ENCODE peak calls at places on chromosomes 5 and 9, in nine cellular contexts. One of them, this sample, is unnamed.

GRCh38 chr9:130225586-130225985 is 40.0 kb upstream of the HMCN2 start:
- DNase-seq in astrocyte: no peak
- DNase-seq in prostate gland: no peak
- DNase-seq in lung: no peak
- DNase-seq in cardiac muscle cell: no peak
- DNase-seq in H1: no peak
- DNase-seq in left ventricle myocardium inferior: no peak
- DNase-seq in CD8-positive, alpha-beta T cell: no peak
- DNase-seq in testis: no peak
- DNase-seq in this sample: no peak

GRCh38 chr9:131627326-131627845 is 82.1 kb downstream of the PRRT1B start:
- DNase-seq in cardiac muscle cell: no peak
- DNase-seq in CD8-positive, alpha-beta T cell: no peak
- DNase-seq in astrocyte: peak; percentile 95
- DNase-seq in lung: no peak
- DNase-seq in left ventricle myocardium inferior: no peak
- DNase-seq in prostate gland: no peak
- DNase-seq in H1: no peak
- DNase-seq in testis: no peak
- DNase-seq in this sample: no peak

GRCh38 chr9:105930007-105930627 is 235.8 kb downstream of the TMEM38B start:
- DNase-seq in cardiac muscle cell: peak; percentile 63
- DNase-seq in CD8-positive, alpha-beta T cell: no peak
- DNase-seq in astrocyte: no peak
- DNase-seq in H1: no peak
- DNase-seq in lung: no peak
- DNase-seq in left ventricle myocardium inferior: no peak
- DNase-seq in testis: peak; percentile 16
- DNase-seq in prostate gland: no peak
- DNase-seq in this sample: no peak

GRCh38 chr5:178785999-178786398 is 55.5 kb upstream of the ZNF354A start:
- DNase-seq in left ventricle myocardium inferior: no peak
- DNase-seq in CD8-positive, alpha-beta T cell: no peak
- DNase-seq in astrocyte: peak; percentile 4
- DNase-seq in lung: no peak
- DNase-seq in H1: no peak
- DNase-seq in testis: no peak
- DNase-seq in prostate gland: no peak
- DNase-seq in cardiac muscle cell: no peak
- DNase-seq in this sample: no peak

GRCh38 chr9:34190996-34191892 is 12.4 kb downstream of the UBAP1 start:
- DNase-seq in cardiac muscle cell: no peak
- DNase-seq in CD8-positive, alpha-beta T cell: no peak
- DNase-seq in lung: no peak
- DNase-seq in testis: no peak
- DNase-seq in prostate gland: no peak
- DNase-seq in astrocyte: no peak
- DNase-seq in left ventricle myocardium inferior: no peak
- DNase-seq in H1: no peak
- DNase-seq in this sample: no peak

GRCh38 chr9:98128316-98128715 is 9.3 kb upstream of the TRIM14 start:
- DNase-seq in astrocyte: no peak
- DNase-seq in testis: no peak
- DNase-seq in H1: no peak
- DNase-seq in left ventricle myocardium inferior: no peak
- DNase-seq in cardiac muscle cell: no peak
- DNase-seq in prostate gland: no peak
- DNase-seq in lung: no peak
- DNase-seq in CD8-positive, alpha-beta T cell: no peak
- DNase-seq in this sample: no peak

GRCh38 chr5:81506900-81507588 is 113.1 kb upstream of the ACOT12 start:
- DNase-seq in H1: peak; percentile 9
- DNase-seq in prostate gland: peak; percentile 57
- DNase-seq in testis: peak; percentile 76
- DNase-seq in lung: peak; percentile 46
- DNase-seq in CD8-positive, alpha-beta T cell: peak; percentile 7
- DNase-seq in cardiac muscle cell: peak; percentile 86
- DNase-seq in astrocyte: peak; percentile 82
- DNase-seq in left ventricle myocardium inferior: no peak
- DNase-seq in this sample: peak; percentile 60

GRCh38 chr5:171307843-171308452 is 1.1 kb upstream of the TLX3 start:
- DNase-seq in lung: no peak
- DNase-seq in testis: no peak
- DNase-seq in left ventricle myocardium inferior: no peak
- DNase-seq in prostate gland: no peak
- DNase-seq in astrocyte: no peak
- DNase-seq in H1: no peak
- DNase-seq in cardiac muscle cell: no peak
- DNase-seq in CD8-positive, alpha-beta T cell: no peak
- DNase-seq in this sample: no peak

GRCh38 chr5:14187157-14187556 is 44.0 kb downstream of the TRIO start:
- DNase-seq in prostate gland: no peak
- DNase-seq in testis: no peak
- DNase-seq in H1: no peak
- DNase-seq in cardiac muscle cell: no peak
- DNase-seq in astrocyte: no peak
- DNase-seq in CD8-positive, alpha-beta T cell: no peak
- DNase-seq in left ventricle myocardium inferior: no peak
- DNase-seq in lung: no peak
- DNase-seq in this sample: no peak

GRCh38 chr5:167488371-167488770 is 803.1 kb upstream of the WWC1 start:
- DNase-seq in astrocyte: peak; percentile 69
- DNase-seq in H1: no peak
- DNase-seq in cardiac muscle cell: no peak
- DNase-seq in CD8-positive, alpha-beta T cell: no peak
- DNase-seq in left ventricle myocardium inferior: no peak
- DNase-seq in lung: no peak
- DNase-seq in testis: no peak
- DNase-seq in prostate gland: no peak
- DNase-seq in this sample: peak; percentile 13

GRCh38 chr9:79694676-79695400 is 123.1 kb downstream of the TLE4 start:
- DNase-seq in lung: no peak
- DNase-seq in H1: peak; percentile 39
- DNase-seq in CD8-positive, alpha-beta T cell: no peak
- DNase-seq in prostate gland: no peak
- DNase-seq in testis: no peak
- DNase-seq in cardiac muscle cell: no peak
- DNase-seq in left ventricle myocardium inferior: no peak
- DNase-seq in astrocyte: peak; percentile 91
- DNase-seq in this sample: peak; percentile 82

GRCh38 chr9:130936285-130937117 is 2.5 kb downstream of the FIBCD1 start:
- DNase-seq in CD8-positive, alpha-beta T cell: no peak
- DNase-seq in H1: peak; percentile 59
- DNase-seq in astrocyte: peak; percentile 58
- DNase-seq in cardiac muscle cell: peak; percentile 43
- DNase-seq in testis: peak; percentile 93
- DNase-seq in prostate gland: no peak
- DNase-seq in lung: no peak
- DNase-seq in left ventricle myocardium inferior: no peak
- DNase-seq in this sample: peak; percentile 32

GRCh38 chr5:127088226-127088625 is 14.9 kb upstream of the C5orf63 start:
- DNase-seq in left ventricle myocardium inferior: no peak
- DNase-seq in prostate gland: no peak
- DNase-seq in CD8-positive, alpha-beta T cell: no peak
- DNase-seq in testis: no peak
- DNase-seq in H1: no peak
- DNase-seq in astrocyte: peak; percentile 96
- DNase-seq in cardiac muscle cell: no peak
- DNase-seq in lung: no peak
- DNase-seq in this sample: peak; percentile 86

GRCh38 chr5:149853019-149853648 is 91.5 kb downstream of the PDE6A start:
- DNase-seq in lung: peak; percentile 71
- DNase-seq in astrocyte: peak; percentile 52
- DNase-seq in cardiac muscle cell: peak; percentile 79
- DNase-seq in CD8-positive, alpha-beta T cell: peak; percentile 24
- DNase-seq in left ventricle myocardium inferior: peak; percentile 63
- DNase-seq in prostate gland: peak; percentile 70
- DNase-seq in H1: peak; percentile 56
- DNase-seq in testis: peak; percentile 92
- DNase-seq in this sample: no peak

GRCh38 chr5:77867914-77868313 is 91.8 kb upstream of the TBCA start:
- DNase-seq in CD8-positive, alpha-beta T cell: no peak
- DNase-seq in cardiac muscle cell: no peak
- DNase-seq in astrocyte: no peak
- DNase-seq in lung: no peak
- DNase-seq in left ventricle myocardium inferior: no peak
- DNase-seq in testis: no peak
- DNase-seq in prostate gland: no peak
- DNase-seq in H1: no peak
- DNase-seq in this sample: no peak
- TF ChIP-seq CTCF in CD8-positive, alpha-beta T cell: no peak
- TF ChIP-seq CTCF in cardiac muscle cell: no peak
- TF ChIP-seq CTCF in astrocyte: no peak
- TF ChIP-seq CTCF in lung: no peak
- TF ChIP-seq CTCF in left ventricle myocardium inferior: no peak
- TF ChIP-seq CTCF in testis: no peak
- TF ChIP-seq CTCF in prostate gland: no peak
- TF ChIP-seq CTCF in H1: no peak
- TF ChIP-seq CTCF in this sample: no peak

GRCh38 chr5:96338089-96338488 is 95.0 kb downstream of the PCSK1 start:
- DNase-seq in lung: no peak
- DNase-seq in left ventricle myocardium inferior: no peak
- DNase-seq in testis: no peak
- DNase-seq in cardiac muscle cell: no peak
- DNase-seq in CD8-positive, alpha-beta T cell: no peak
- DNase-seq in astrocyte: no peak
- DNase-seq in H1: no peak
- DNase-seq in prostate gland: no peak
- DNase-seq in this sample: no peak

GRCh38 chr5:96340357-96340756 is 92.7 kb downstream of the PCSK1 start:
- DNase-seq in H1: no peak
- DNase-seq in cardiac muscle cell: no peak
- DNase-seq in CD8-positive, alpha-beta T cell: no peak
- DNase-seq in lung: no peak
- DNase-seq in astrocyte: peak; percentile 41
- DNase-seq in prostate gland: no peak
- DNase-seq in left ventricle myocardium inferior: no peak
- DNase-seq in testis: no peak
- DNase-seq in this sample: no peak

GRCh38 chr5:96339862-96340261 is 93.2 kb downstream of the PCSK1 start:
- DNase-seq in astrocyte: no peak
- DNase-seq in prostate gland: no peak
- DNase-seq in lung: no peak
- DNase-seq in CD8-positive, alpha-beta T cell: no peak
- DNase-seq in left ventricle myocardium inferior: no peak
- DNase-seq in testis: no peak
- DNase-seq in cardiac muscle cell: no peak
- DNase-seq in H1: no peak
- DNase-seq in this sample: no peak

GRCh38 chr5:96337048-96337781 is 95.8 kb downstream of the PCSK1 start:
- DNase-seq in cardiac muscle cell: no peak
- DNase-seq in prostate gland: no peak
- DNase-seq in left ventricle myocardium inferior: no peak
- DNase-seq in lung: no peak
- DNase-seq in testis: no peak
- DNase-seq in H1: no peak
- DNase-seq in CD8-positive, alpha-beta T cell: no peak
- DNase-seq in astrocyte: no peak
- DNase-seq in this sample: no peak

DNA sequence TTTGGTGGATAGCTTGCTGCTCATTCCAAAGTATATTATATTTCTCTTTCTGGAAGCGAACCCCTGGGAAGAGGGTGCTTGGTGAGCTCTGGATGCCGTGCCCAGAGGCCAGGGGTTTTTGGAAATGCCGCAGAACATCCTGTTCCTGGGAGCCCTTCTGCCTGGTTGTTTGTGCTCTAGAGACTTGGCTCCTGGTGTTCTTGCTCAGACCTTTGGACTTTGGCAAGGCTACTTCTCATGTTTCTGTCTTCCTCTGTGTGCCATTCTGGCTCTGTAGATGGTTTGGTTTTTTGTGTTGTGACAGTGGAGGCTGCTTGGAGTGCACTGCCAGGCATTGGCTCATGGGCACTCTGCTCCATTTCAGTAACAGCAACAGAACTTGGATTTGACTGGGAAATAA is 94.4 kb downstream of the PCSK1 start:
- DNase-seq in prostate gland: peak; percentile 67
- DNase-seq in testis: peak; percentile 60
- DNase-seq in lung: no peak
- DNase-seq in astrocyte: no peak
- DNase-seq in CD8-positive, alpha-beta T cell: no peak
- DNase-seq in H1: no peak
- DNase-seq in cardiac muscle cell: no peak
- DNase-seq in left ventricle myocardium inferior: no peak
- DNase-seq in this sample: no peak
- H3K4me3 ChIP-seq in prostate gland: no peak overlapping the region
- H3K4me3 ChIP-seq in testis: no peak overlapping the region
- H3K4me3 ChIP-seq in lung: no peak overlapping the region
- H3K4me3 ChIP-seq in astrocyte: no peak overlapping the region
- H3K4me3 ChIP-seq in CD8-positive, alpha-beta T cell: no peak overlapping the region
- H3K4me3 ChIP-seq in H1: no peak overlapping the region
- H3K4me3 ChIP-seq in cardiac muscle cell: no peak overlapping the region
- H3K4me3 ChIP-seq in left ventricle myocardium inferior: peak overlapping the region; percentile 2
- H3K4me3 ChIP-seq in this sample: no peak overlapping the region

GRCh38 chr5:140337880-140338279 is 8.5 kb downstream of the HBEGF start:
- DNase-seq in astrocyte: no peak
- DNase-seq in prostate gland: no peak
- DNase-seq in cardiac muscle cell: no peak
- DNase-seq in lung: no peak
- DNase-seq in left ventricle myocardium inferior: no peak
- DNase-seq in CD8-positive, alpha-beta T cell: no peak
- DNase-seq in H1: no peak
- DNase-seq in testis: no peak
- DNase-seq in this sample: no peak
- H3K36me3 ChIP-seq in astrocyte: peaks cover 60% of the 10 kb centered on the region
- H3K36me3 ChIP-seq in prostate gland: no peaks in the 10 kb centered on the region
- H3K36me3 ChIP-seq in cardiac muscle cell: no peaks in the 10 kb centered on the region
- H3K36me3 ChIP-seq in lung: peaks cover 10% of the 10 kb centered on the region
- H3K36me3 ChIP-seq in left ventricle myocardium inferior: peaks cover 50% of the 10 kb centered on the region
- H3K36me3 ChIP-seq in CD8-positive, alpha-beta T cell: no peaks in the 10 kb centered on the region
- H3K36me3 ChIP-seq in H1: no peaks in the 10 kb centered on the region
- H3K36me3 ChIP-seq in testis: no peaks in the 10 kb centered on the region
- H3K36me3 ChIP-seq in this sample: no peaks in the 10 kb centered on the region

DNA sequence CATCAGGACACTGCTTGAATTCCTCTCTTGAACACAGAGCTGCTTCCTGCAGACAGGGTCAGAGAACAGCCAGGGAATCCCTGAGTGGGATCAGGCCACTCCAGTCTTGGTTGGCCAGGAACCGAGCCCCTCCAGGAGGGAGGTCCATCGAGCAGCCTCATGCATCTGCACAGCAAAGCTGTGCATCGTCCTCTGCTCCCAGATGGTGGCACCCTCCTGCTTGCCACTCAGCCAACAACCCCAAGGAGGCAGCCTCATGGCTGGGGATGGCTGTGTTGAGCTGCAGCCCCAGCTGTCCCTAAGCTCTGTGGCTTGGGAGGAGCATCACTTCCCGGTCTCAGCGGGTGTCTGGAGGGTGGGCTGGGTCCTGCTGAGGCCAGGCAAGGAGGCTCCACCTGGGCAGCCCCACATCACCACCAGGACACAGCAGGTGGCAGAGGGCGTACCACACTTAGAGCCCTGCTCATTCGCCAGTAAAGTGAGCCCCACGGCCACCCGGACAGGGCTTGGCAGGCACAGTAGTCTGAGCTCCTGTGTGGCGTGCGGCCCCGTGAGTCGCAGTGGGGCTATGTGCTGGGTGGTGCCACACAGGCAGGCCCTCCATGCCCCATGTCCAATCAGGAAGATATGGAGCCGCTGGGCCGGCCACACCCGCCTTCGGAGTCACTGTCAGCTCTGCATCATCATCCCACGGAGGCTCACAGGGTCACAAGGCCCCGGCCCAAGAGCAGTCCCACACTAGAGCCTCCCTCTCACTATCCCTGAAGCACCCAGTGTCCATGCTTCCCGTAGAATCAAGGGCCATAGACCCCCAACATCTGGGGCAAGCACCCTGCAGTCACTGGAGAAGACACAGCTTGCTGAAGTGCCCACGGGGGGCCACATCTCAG is 11.9 kb downstream of the LPCAT1 start:
- DNase-seq in testis: peak; percentile 36
- DNase-seq in lung: peak; percentile 28
- DNase-seq in astrocyte: no peak
- DNase-seq in prostate gland: no peak
- DNase-seq in CD8-positive, alpha-beta T cell: no peak
- DNase-seq in H1: no peak
- DNase-seq in left ventricle myocardium inferior: peak; percentile 12
- DNase-seq in cardiac muscle cell: no peak
- DNase-seq in this sample: peak; percentile 19
- TF ChIP-seq CTCF in testis: no peak
- TF ChIP-seq CTCF in lung: no peak
- TF ChIP-seq CTCF in astrocyte: no peak
- TF ChIP-seq CTCF in prostate gland: no peak
- TF ChIP-seq CTCF in CD8-positive, alpha-beta T cell: no peak
- TF ChIP-seq CTCF in H1: no peak
- TF ChIP-seq CTCF in left ventricle myocardium inferior: no peak
- TF ChIP-seq CTCF in cardiac muscle cell: peak; percentile 19
- TF ChIP-seq CTCF in this sample: peak; percentile 38